ENCODE peak calls at places on chromosomes 5 and 9, in seven cellular contexts. I, X, F, Q, R, L and Y are unnamed samples.

GRCh38 chr5:94469889-94470288 is 148.5 kb downstream of the KIAA0825 start:
- DNase-seq in I (peak), L (no peak), Q (no peak), X (no peak), F (peak), R (no peak), Y (no peak)

GRCh38 chr9:101380295-101380694 is 4.5 kb downstream of the BAAT start:
- DNase-seq in I (no peak), Q (no peak), L (no peak), X (no peak), R (no peak), F (no peak), Y (no peak)

GRCh38 chr9:101366038-101366756 is 18.6 kb downstream of the BAAT start:
- DNase-seq in X (no peak), L (no peak), F (peak), Q (no peak), I (no peak), R (no peak), Y (no peak)

GRCh38 chr9:88694625-88695024 is 159.6 kb downstream of the NXNL2 start:
- DNase-seq in L (no peak), X (no peak), Q (no peak), I (no peak), F (peak), R (no peak), Y (no peak)

GRCh38 chr5:135015942-135016341 is 18.1 kb downstream of the PITX1 start:
- DNase-seq in F (no peak), L (no peak), X (no peak), Q (no peak), I (no peak), R (no peak), Y (peak)

GRCh38 chr5:129120158-129120581 is 25.6 kb downstream of the ISOC1 start:
- DNase-seq in L (no peak), F (no peak), R (no peak), X (no peak), Q (no peak), I (no peak), Y (no peak)

GRCh38 chr5:129767927-129768380 is 20.1 kb downstream of the MINAR2 start:
- DNase-seq in R (peak), X (no peak), Q (peak), F (peak), L (no peak), I (peak), Y (peak)

GRCh38 chr5:121199238-121199999 is 652.3 kb upstream of the FTMT start:
- DNase-seq in Q (no peak), L (no peak), R (no peak), F (peak), X (no peak), I (no peak), Y (no peak)

GRCh38 chr9:121945849-121946248 is 147.3 kb downstream of the TTLL11 start:
- DNase-seq in Q (no peak), X (no peak), R (no peak), L (no peak), F (no peak), I (no peak), Y (no peak)

GRCh38 chr5:141945511-141946024 is 12.4 kb downstream of the PCDH12 start:
- DNase-seq in R (no peak), I (no peak), X (no peak), L (no peak), F (no peak), Q (no peak), Y (no peak)

GRCh38 chr9:27125030-27125429 is 16.0 kb downstream of the TEK start:
- DNase-seq in Q (no peak), X (no peak), I (no peak), F (peak), L (no peak), R (no peak), Y (no peak)

GRCh38 chr5:10351199-10351881 is 2.2 kb upstream of the MARCHF6 start:
- DNase-seq in I (no peak), L (no peak), F (peak), R (no peak), X (no peak), Q (no peak), Y (no peak)

GRCh38 chr5:115377468-115378217 is 81.2 kb upstream of the CCDC112 start:
- DNase-seq in F (peak), X (no peak), Q (no peak), R (no peak), L (no peak), I (no peak), Y (no peak)